ENCODE peak calls at places on chromosomes 5 and 9, in seven cellular contexts. K is bronchial epithelial cell; Y is activated CD8-positive, alpha-beta memory T cell treated with anti-CD3 and anti-CD28 coated beads, Interleukin-2, amount 50 U/mL, for 48 hours; N is NCI-H2029; A is activated gamma-delta T cell treated with Interleukin-2 at 50 U/mL for 16 hours; B is ovary; Q is suprapubic skin. H is an unnamed sample.

GRCh38 chr9:75462866-75463265 is 374.6 kb downstream of the OSTF1 start:
- DNase-seq in K (no peak), Y (no peak), N (no peak), A (no peak), B (no peak), Q (no peak), H (no peak)

GRCh38 chr5:6166698-6167394 is 211.5 kb downstream of the MED10 start:
- DNase-seq in K (peak; percentile 84), Y (no peak), N (no peak), A (no peak), B (no peak), Q (no peak), H (no peak)

GRCh38 chr9:135297716-135298075 is 181.9 kb upstream of the PPP1R26 start:
- DNase-seq in K (no peak), Y (no peak), N (no peak), A (no peak), B (no peak), Q (no peak), H (no peak)

GRCh38 chr9:83544002-83544698 is 5.9 kb upstream of the FRMD3 start:
- DNase-seq in K (peak; percentile 79), Y (no peak), N (peak; percentile 84), A (no peak), B (no peak), Q (no peak), H (peak; percentile 80)

GRCh38 chr5:42597318-42597937 is 159.2 kb upstream of the CCDC152 start:
- DNase-seq in K (no peak), Y (no peak), N (no peak), A (no peak), B (no peak), Q (no peak), H (no peak)

GRCh38 chr5:57749396-57749795 is 266.8 kb upstream of the ACTBL2 start:
- DNase-seq in K (no peak), Y (no peak), N (no peak), A (no peak), B (no peak), Q (no peak), H (peak; percentile 72)

GRCh38 chr5:41843456-41844112 is 26.6 kb downstream of the OXCT1 start:
- DNase-seq in K (peak; percentile 50), Y (no peak), N (peak; percentile 44), A (no peak), B (peak; percentile 45), Q (no peak), H (peak; percentile 77)

GRCh38 chr5:137710086-137710485 is 25.8 kb downstream of the KLHL3 start:
- DNase-seq in K (no peak), Y (no peak), N (no peak), A (no peak), B (no peak), Q (no peak), H (peak; percentile 48)

GRCh38 chr9:70470050-70471015 is 55.9 kb upstream of the KLF9 start:
- DNase-seq in K (no peak), Y (no peak), N (no peak), A (no peak), B (no peak), Q (no peak), H (no peak)

GRCh38 chr9:69798737-69799136 is 21.9 kb upstream of the CFAP95 start:
- DNase-seq in K (peak; percentile 79), Y (no peak), N (peak; percentile 27), A (no peak), B (no peak), Q (no peak), H (peak; percentile 30)

GRCh38 chr9:75985515-75985914 is 95.0 kb downstream of the PCSK5 start:
- DNase-seq in K (no peak), Y (no peak), N (no peak), A (no peak), B (no peak), Q (no peak), H (no peak)

GRCh38 chr9:118957585-118957984 is 411.6 kb downstream of the BRINP1 start:
- DNase-seq in K (no peak), Y (no peak), N (no peak), A (no peak), B (no peak), Q (no peak), H (peak; percentile 73)

GRCh38 chr5:178786859-178787499 is 56.5 kb upstream of the ZNF354A start:
- DNase-seq in K (peak; percentile 97), Y (no peak), N (no peak), A (no peak), B (no peak), Q (no peak), H (peak; percentile 52)

GRCh38 chr5:1889321-1890065 is 6.8 kb upstream of the IRX4 start:
- DNase-seq in K (no peak), Y (no peak), N (no peak), A (no peak), B (no peak), Q (no peak), H (no peak)

GRCh38 chr5:64691333-64691732 is 1.0 kb downstream of the SHISAL2B start:
- DNase-seq in K (no peak), Y (no peak), N (no peak), A (no peak), B (no peak), Q (no peak), H (no peak)

GRCh38 chr5:81424728-81425127 is 30.8 kb upstream of the ACOT12 start:
- DNase-seq in K (no peak), Y (no peak), N (no peak), A (no peak), B (no peak), Q (no peak), H (peak; percentile 38)

GRCh38 chr5:80926536-80926935 is 33.6 kb upstream of the RASGRF2 start:
- DNase-seq in K (no peak), Y (no peak), N (no peak), A (no peak), B (no peak), Q (no peak), H (no peak)

GRCh38 chr5:141680751-141681201 is 1.3 kb downstream of the ARAP3 start:
- DNase-seq in K (no peak), Y (no peak), N (no peak), A (no peak), B (no peak), Q (no peak), H (no peak)

GRCh38 chr9:91921371-91921770 is 28.7 kb downstream of the ROR2 start:
- DNase-seq in K (no peak), Y (no peak), N (no peak), A (no peak), B (no peak), Q (no peak), H (no peak)

GRCh38 chr5:172735141-172735831 is 35.7 kb downstream of the DUSP1 start:
- DNase-seq in K (no peak), Y (no peak), N (no peak), A (no peak), B (no peak), Q (no peak), H (no peak)

GRCh38 chr5:35859101-35859661 is 2.5 kb downstream of the IL7R start:
- DNase-seq in K (no peak), Y (no peak), N (no peak), A (no peak), B (no peak), Q (no peak), H (no peak)

GRCh38 chr9:101376117-101376866 is 8.5 kb downstream of the BAAT start:
- DNase-seq in K (peak; percentile 67), Y (no peak), N (no peak), A (no peak), B (no peak), Q (no peak), H (peak; percentile 92)

GRCh38 chr5:165029471-165029870 is 1524.1 kb downstream of the MAT2B start:
- DNase-seq in K (no peak), Y (no peak), N (no peak), A (no peak), B (no peak), Q (no peak), H (peak; percentile 0)

GRCh38 chr5:139340051-139340450 is 1.6 kb upstream of the PAIP2 start:
- DNase-seq in K (no peak), Y (no peak), N (no peak), A (no peak), B (no peak), Q (no peak), H (no peak)

GRCh38 chr5:57777174-57777581 is 294.6 kb upstream of the ACTBL2 start:
- DNase-seq in K (no peak), Y (no peak), N (no peak), A (no peak), B (no peak), Q (no peak), H (no peak)

GRCh38 chr5:103375356-103375755 is 116.8 kb downstream of the MACIR start:
- DNase-seq in K (peak; percentile 5), Y (no peak), N (peak; percentile 31), A (no peak), B (no peak), Q (no peak), H (peak; percentile 35)

GRCh38 chr9:761155-761792 is 80.2 kb upstream of the DMRT1 start:
- DNase-seq in K (peak; percentile 84), Y (no peak), N (peak; percentile 42), A (no peak), B (no peak), Q (no peak), H (peak; percentile 63)

GRCh38 chr5:172795401-172795977 is 24.5 kb upstream of the DUSP1 start:
- DNase-seq in K (no peak), Y (no peak), N (no peak), A (no peak), B (peak; percentile 99), Q (peak; percentile 97), H (peak; percentile 100)

GRCh38 chr9:105510024-105510423 is 47.9 kb upstream of the FKTN start:
- DNase-seq in K (peak; percentile 74), Y (no peak), N (no peak), A (no peak), B (no peak), Q (no peak), H (peak; percentile 85)

GRCh38 chr5:9545959-9546851 is at the start of gene SEMA5A:
- DNase-seq in K (peak; percentile 57), Y (peak; percentile 51), N (no peak), A (no peak), B (peak; percentile 75), Q (peak; percentile 81), H (peak; percentile 42)

GRCh38 chr9:115006660-115007059 is 76.3 kb upstream of the TNFSF8 start:
- DNase-seq in K (peak; percentile 83), Y (peak; percentile 61), N (no peak), A (no peak), B (no peak), Q (no peak), H (peak; percentile 99)

GRCh38 chr5:56012281-56012963 is 17.7 kb upstream of the IL6ST start:
- DNase-seq in K (peak; percentile 67), Y (no peak), N (no peak), A (peak; percentile 16), B (no peak), Q (no peak), H (peak; percentile 85)

GRCh38 chr5:146947181-146947941 is 68.8 kb upstream of the PPP2R2B start:
- DNase-seq in K (peak; percentile 30), Y (no peak), N (peak; percentile 73), A (no peak), B (no peak), Q (no peak), H (peak; percentile 38)

GRCh38 chr5:59583810-59584562 is 309.5 kb downstream of the PDE4D start:
- DNase-seq in K (no peak), Y (no peak), N (peak; percentile 75), A (no peak), B (no peak), Q (no peak), H (no peak)

GRCh38 chr5:43190755-43191603 is 1.0 kb upstream of the NIM1K start:
- DNase-seq in K (peak; percentile 29), Y (no peak), N (no peak), A (no peak), B (no peak), Q (no peak), H (peak; percentile 46)

GRCh38 chr9:97594414-97594921 is 38.7 kb downstream of the TSTD2 start:
- DNase-seq in K (no peak), Y (no peak), N (peak; percentile 8), A (no peak), B (no peak), Q (no peak), H (no peak)

GRCh38 chr5:20276959-20277263 is 288.9 kb upstream of the CDH18 start:
- DNase-seq in K (no peak), Y (no peak), N (no peak), A (no peak), B (no peak), Q (no peak), H (no peak)

GRCh38 chr5:145484195-145484594 is 350.9 kb downstream of the PRELID2 start:
- DNase-seq in K (peak; percentile 95), Y (no peak), N (no peak), A (no peak), B (no peak), Q (no peak), H (peak; percentile 93)

H was measured in fibroblast of mammary gland.